ENCODE peak calls at places on chromosomes 7 and 10, in four cellular contexts. K is vagina, F is esophagus muscularis mucosa, L is HCT116. B is an unnamed sample.

GRCh38 chr10:56095506-56096225 is 265.4 kb downstream of the ZWINT start:
- DNase-seq in K (no peak), F (no peak), L (no peak), B (no peak)

GRCh38 chr10:29666201-29666600 is 31.4 kb upstream of the SVIL start:
- DNase-seq in K (peak), F (no peak), L (no peak), B (no peak)

GRCh38 chr7:84510501-84510900 is 315.9 kb upstream of the SEMA3A start:
- DNase-seq in K (no peak), F (no peak), L (no peak), B (peak)

GRCh38 chr7:97179454-97180104 is 62.1 kb downstream of the SDHAF3 start:
- DNase-seq in K (no peak), F (no peak), L (peak), B (peak)

GRCh38 chr7:132751282-132751647 is 175.0 kb upstream of the PLXNA4 start:
- DNase-seq in K (no peak), F (no peak), L (no peak), B (no peak)

GRCh38 chr10:122342293-122343134 is 32.0 kb upstream of the PLEKHA1 start:
- DNase-seq in K (peak), F (no peak), L (peak), B (peak)

GRCh38 chr10:117492504-117492903 is 50.0 kb upstream of the EMX2 start:
- DNase-seq in K (no peak), F (no peak), L (no peak), B (no peak)

GRCh38 chr10:112934193-112934592 is 15.9 kb upstream of the TCF7L2 start:
- DNase-seq in K (no peak), F (no peak), L (no peak), B (no peak)

GRCh38 chr10:110511734-110512449 is 14.2 kb downstream of the DUSP5 start:
- DNase-seq in K (no peak), F (no peak), L (no peak), B (peak)

GRCh38 chr10:113028393-113029054 is 78.5 kb downstream of the TCF7L2 start:
- DNase-seq in K (no peak), F (no peak), L (no peak), B (no peak)

GRCh38 chr10:86169066-86169465 is 197.5 kb downstream of the GRID1 start:
- DNase-seq in K (no peak), F (no peak), L (no peak), B (no peak)

GRCh38 chr7:26782501-26782900 is 81.9 kb downstream of the SKAP2 start:
- DNase-seq in K (no peak), F (no peak), L (no peak), B (no peak)

GRCh38 chr10:79904671-79905321 is 44.1 kb downstream of the SFTPD start:
- DNase-seq in K (no peak), F (no peak), L (peak), B (peak)

GRCh38 chr10:24723386-24723787 is 300 bp downstream of the ARHGAP21 start:
- DNase-seq in K (no peak), F (no peak), L (no peak), B (no peak)

GRCh38 chr10:115001506-115002381 is 63.7 kb downstream of the TRUB1 start:
- DNase-seq in K (no peak), F (no peak), L (no peak), B (peak)

GRCh38 chr10:98030093-98030821 is at the start of gene CRTAC1:
- DNase-seq in K (no peak), F (no peak), L (no peak), B (peak)

GRCh38 chr10:132058111-132058745 is 7.5 kb upstream of the JAKMIP3 start:
- DNase-seq in K (no peak), F (no peak), L (no peak), B (no peak)

GRCh38 chr10:87847550-87847949 is 15.8 kb downstream of the KLLN start:
- DNase-seq in K (no peak), F (no peak), L (no peak), B (no peak)

GRCh38 chr10:77872151-77872946 is 54.2 kb downstream of the DLG5 start:
- DNase-seq in K (no peak), F (no peak), L (no peak), B (no peak)

GRCh38 chr10:116741391-116742351 is 695 bp downstream of the HSPA12A start:
- DNase-seq in K (no peak), F (no peak), L (no peak), B (no peak)

GRCh38 chr7:129779602-129780256 is 168.2 kb downstream of the NRF1 start:
- DNase-seq in K (no peak), F (no peak), L (peak), B (no peak)

GRCh38 chr7:38329340-38329739 is 55.9 kb upstream of the TARP start:
- DNase-seq in K (no peak), F (no peak), L (no peak), B (no peak)

GRCh38 chr7:38330861-38331709 is 57.6 kb upstream of the TARP start:
- DNase-seq in K (no peak), F (peak), L (no peak), B (no peak)

GRCh38 chr7:38330048-38330447 is 56.6 kb upstream of the TARP start:
- DNase-seq in K (no peak), F (no peak), L (no peak), B (no peak)

GRCh38 chr7:38328814-38329213 is 55.4 kb upstream of the TARP start:
- DNase-seq in K (no peak), F (no peak), L (no peak), B (no peak)

GRCh38 chr7:38327597-38327996 is 54.2 kb upstream of the TARP start:
- DNase-seq in K (no peak), F (no peak), L (no peak), B (peak)
- TF ChIP-seq POLR2A in K (no peak), F (no peak), L (no peak), B (no peak)

GRCh38 chr7:1055084-1055450 is 10.7 kb downstream of the GPR146 start:
- DNase-seq in K (no peak), F (no peak), L (no peak), B (peak)
- TF ChIP-seq POLR2AphosphoS5 in K (peak), F (peak), L (no peak), B (no peak)

GRCh38 chr7:147513451-147513850 is 1077.1 kb upstream of the C7orf33 start:
- DNase-seq in K (no peak), F (no peak), L (no peak), B (no peak)

GRCh38 chr7:147510913-147511312 is 1079.7 kb upstream of the C7orf33 start:
- DNase-seq in K (no peak), F (no peak), L (no peak), B (no peak)

GRCh38 chr7:147509052-147509480 is 1081.5 kb upstream of the C7orf33 start:
- DNase-seq in K (no peak), F (no peak), L (no peak), B (no peak)

GRCh38 chr7:147509859-147510542 is 1080.6 kb upstream of the C7orf33 start:
- DNase-seq in K (no peak), F (no peak), L (no peak), B (no peak)
- H3K4me3 ChIP-seq in K (no peak), F (no peak), L (no peak), B (no peak)

DNA sequence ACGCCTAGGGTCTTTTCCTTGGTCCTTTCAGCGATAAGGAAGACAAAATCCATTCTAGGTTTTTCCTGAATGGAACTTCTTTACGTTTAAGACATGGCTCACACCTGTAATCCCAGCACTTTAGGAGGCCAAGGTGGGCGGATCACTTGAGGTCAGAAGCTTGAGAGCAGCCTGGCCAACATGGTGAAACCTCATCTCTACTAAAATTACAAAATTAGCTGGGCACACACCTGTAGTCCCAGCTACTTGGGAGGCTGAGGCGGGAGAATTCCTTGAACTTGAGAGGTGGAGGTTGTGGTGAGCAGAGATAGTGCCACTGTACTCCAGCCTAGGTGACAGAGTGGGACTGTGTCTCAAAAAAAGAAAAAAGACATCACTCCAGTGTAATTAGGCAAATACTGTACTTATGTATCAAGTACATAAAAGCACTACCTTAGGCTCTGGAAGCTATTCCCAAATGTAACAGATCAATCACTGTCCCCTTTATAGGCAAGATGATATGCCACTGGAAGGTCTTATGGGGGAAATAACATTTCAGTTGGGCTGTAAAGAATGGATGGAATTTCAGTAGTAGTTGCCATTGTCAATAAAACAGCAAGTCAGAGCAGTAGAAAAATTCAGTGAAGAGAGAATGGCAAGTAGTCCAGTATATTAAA is 5.7 kb downstream of the STK17A start:
- DNase-seq in K (no peak), F (no peak), L (no peak), B (no peak)
- TF ChIP-seq POLR2A in K (no peak), F (no peak), L (no peak), B (no peak)

DNA sequence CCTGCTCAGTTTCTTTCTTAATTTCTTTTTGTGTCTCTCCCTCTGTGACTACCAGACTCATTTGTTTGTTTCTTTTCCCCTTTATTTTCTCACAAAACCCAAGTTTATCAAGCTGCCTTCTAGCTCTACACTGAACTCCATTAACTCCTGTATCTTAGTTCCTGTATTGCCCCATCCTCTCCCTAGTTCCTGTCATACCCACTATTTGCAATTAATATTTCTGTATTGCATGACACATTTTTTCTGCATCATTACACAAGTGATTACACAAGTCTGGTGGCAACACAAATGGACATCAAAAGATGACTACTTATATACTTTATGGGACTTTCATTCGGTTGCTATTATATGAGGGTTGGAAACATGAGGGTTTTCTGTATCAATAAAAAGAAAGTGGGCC is 26.9 kb upstream of the OR9A4 start:
- DNase-seq in K (no peak), F (no peak), L (no peak), B (no peak)
- TF ChIP-seq POLR2AphosphoS5 in K (no peak), F (no peak), L (no peak), B (no peak)

GRCh38 chr7:134019251-134019650 is 107.9 kb upstream of the LRGUK start:
- DNase-seq in K (no peak), F (no peak), L (no peak), B (no peak)

GRCh38 chr7:134016223-134016941 is 110.8 kb upstream of the LRGUK start:
- DNase-seq in K (no peak), F (no peak), L (peak), B (peak)

GRCh38 chr7:134014935-134015334 is 112.2 kb upstream of the LRGUK start:
- DNase-seq in K (no peak), F (no peak), L (no peak), B (no peak)

GRCh38 chr7:134016942-134017303 is 110.2 kb upstream of the LRGUK start:
- DNase-seq in K (no peak), F (no peak), L (no peak), B (no peak)

GRCh38 chr7:134018321-134018720 is 108.8 kb upstream of the LRGUK start:
- DNase-seq in K (no peak), F (no peak), L (no peak), B (no peak)
- H3K4me3 ChIP-seq in K (no peak), F (no peak), L (no peak), B (no peak)

DNA sequence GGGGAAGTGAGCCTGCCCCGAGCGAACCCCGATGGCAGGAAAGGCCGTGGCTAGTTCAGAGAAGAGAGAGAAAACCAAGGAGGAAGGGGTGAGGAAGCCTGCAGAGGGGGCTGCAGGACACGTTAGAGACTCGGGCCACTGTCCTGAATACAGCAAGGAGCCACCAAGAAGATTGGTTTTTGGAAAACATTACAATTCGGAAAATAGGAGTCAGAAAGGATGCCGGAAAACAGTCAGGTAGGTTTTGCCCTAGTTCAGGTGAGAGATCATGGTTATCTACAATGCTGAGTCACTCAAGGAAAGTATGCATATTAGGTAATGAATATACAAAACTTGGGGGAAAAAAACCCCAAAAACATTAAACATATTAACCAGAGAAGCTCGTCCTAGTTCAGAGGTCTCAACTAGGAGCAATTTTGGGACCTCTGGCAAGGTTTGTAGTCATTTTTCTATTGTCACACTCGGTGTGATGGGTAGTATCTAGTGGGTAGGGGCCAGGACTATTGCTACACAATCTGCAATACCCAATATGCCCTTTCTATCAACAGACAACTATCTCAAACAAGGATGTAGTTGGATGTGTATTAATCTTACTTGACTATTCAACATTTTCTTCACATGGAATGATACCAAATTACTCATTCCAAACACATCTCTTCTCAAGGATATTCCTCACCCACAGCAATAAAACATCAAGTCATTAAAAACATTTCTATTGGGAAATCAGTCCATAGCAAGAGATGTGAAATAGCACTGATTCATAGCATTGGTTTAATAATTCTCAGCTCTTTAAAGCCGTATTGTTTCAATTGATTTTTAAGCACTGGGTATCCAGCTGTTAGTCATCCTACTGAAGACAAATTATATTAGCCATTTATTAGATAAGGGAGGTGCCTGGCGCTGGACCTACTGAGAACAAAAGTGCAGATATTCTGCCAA is 74.4 kb upstream of the RSU1 start:
- DNase-seq in K (no peak), F (no peak), L (peak), B (peak)
- TF ChIP-seq POLR2A in K (no peak), F (no peak), L (peak), B (peak)

DNA sequence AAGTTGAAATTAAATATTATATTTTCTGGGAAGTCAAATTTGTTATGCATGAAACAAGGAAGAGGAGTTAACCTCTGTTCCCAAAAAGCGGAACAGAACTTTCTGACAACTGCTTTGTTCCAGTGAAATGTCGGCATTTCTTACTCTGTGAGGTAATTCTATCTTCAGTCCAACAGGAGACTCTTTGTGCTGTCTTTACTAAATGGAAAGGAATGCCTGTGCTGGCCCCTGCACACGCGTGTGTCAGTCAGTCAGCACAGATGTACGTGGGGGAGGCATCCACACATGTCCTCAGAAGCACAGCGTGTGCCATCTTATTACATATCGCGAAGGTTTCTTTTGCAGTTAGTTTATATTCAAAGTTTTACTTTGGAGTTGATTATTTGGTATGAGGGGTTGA is 37.5 kb downstream of the NET1 start:
- DNase-seq in K (no peak), F (no peak), L (no peak), B (peak)
- TF ChIP-seq POLR2AphosphoS5 in K (peak), F (peak), L (no peak), B (no peak)

DNA sequence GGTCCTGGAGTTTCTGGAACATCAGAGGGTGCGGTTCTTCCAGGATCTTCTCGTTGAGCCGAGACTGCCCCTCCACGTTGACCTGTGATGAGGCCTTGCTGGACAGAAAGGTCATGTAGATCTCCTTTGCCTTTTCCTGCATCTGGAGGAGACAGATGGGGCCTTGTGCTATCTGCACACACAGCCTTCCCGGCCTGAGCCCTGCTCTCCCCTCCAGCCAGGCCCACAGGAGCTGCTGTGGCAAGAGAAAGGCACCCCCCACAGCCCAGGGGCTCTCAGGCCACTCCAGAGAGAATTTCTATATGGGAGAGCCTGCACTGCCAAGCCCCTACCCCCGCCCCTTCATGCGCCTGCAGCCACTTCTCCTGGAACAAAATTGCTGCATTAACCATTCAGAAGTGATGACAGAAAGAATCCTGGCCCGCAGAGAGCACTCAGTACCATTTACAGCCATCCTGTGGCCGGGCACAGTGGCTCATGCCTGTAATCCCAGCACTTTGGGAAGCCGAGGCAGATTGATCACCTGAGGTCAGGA is 26.9 kb downstream of the RGS10 start:
- DNase-seq in K (no peak), F (no peak), L (no peak), B (no peak)
- H3K4me3 ChIP-seq in K (no peak), F (no peak), L (no peak), B (no peak)

GRCh38 chr7:98284335-98285036 is 3.0 kb downstream of the BRI3 start:
- DNase-seq in K (no peak), F (peak), L (no peak), B (peak)
- TF ChIP-seq POLR2A in K (no peak), F (peak), L (no peak), B (peak)

B was measured in endothelial cell of umbilical vein.